ENCODE peak calls at places on chromosomes 3 and 15, in four cellular contexts. R is WTC11, N is HEK293T, L is K562. W is an unnamed sample.

GRCh38 chr3:13210221-13210975 is 137.2 kb upstream of the IQSEC1 start:
- DNase-seq in R (no peak), N (no peak), L (no peak), W (no peak)

GRCh38 chr3:126316515-126316939 is 40.7 kb downstream of the KLF15 start:
- DNase-seq in R (no peak), N (no peak), L (no peak), W (no peak)

GRCh38 chr3:12489832-12490231 is 5.6 kb downstream of the TSEN2 start:
- DNase-seq in R (no peak), N (no peak), L (no peak), W (no peak)

GRCh38 chr3:45555154-45555591 is 39.4 kb upstream of the LIMD1 start:
- DNase-seq in R (no peak), N (no peak), L (no peak), W (no peak)

GRCh38 chr3:82163907-82164520 is 402.6 kb upstream of the GBE1 start:
- DNase-seq in R (no peak), N (no peak), L (peak), W (no peak)

GRCh38 chr15:96049323-96049722 is 281.2 kb upstream of the NR2F2 start:
- DNase-seq in R (no peak), N (no peak), L (no peak), W (no peak)

GRCh38 chr3:67094769-67095168 is 96.7 kb downstream of the KBTBD8 start:
- DNase-seq in R (no peak), N (no peak), L (no peak), W (no peak)

GRCh38 chr3:120102232-120102631 is 8.0 kb upstream of the GSK3B start:
- DNase-seq in R (no peak), N (no peak), L (no peak), W (no peak)

GRCh38 chr3:157913052-157913451 is 193.2 kb downstream of the SHOX2 start:
- DNase-seq in R (no peak), N (no peak), L (no peak), W (no peak)

GRCh38 chr3:47017504-47018268 is 38.2 kb downstream of the NBEAL2 start:
- DNase-seq in R (no peak), N (no peak), L (no peak), W (peak)

GRCh38 chr3:73637042-73637441 is 12.3 kb upstream of the PDZRN3 start:
- DNase-seq in R (no peak), N (no peak), L (no peak), W (no peak)

GRCh38 chr15:40266828-40267304 is 16.0 kb downstream of the ANKRD63 start:
- DNase-seq in R (no peak), N (no peak), L (peak), W (peak)

GRCh38 chr15:40891810-40892448 is 2.3 kb upstream of the VPS18 start:
- DNase-seq in R (peak), N (no peak), L (no peak), W (peak)

GRCh38 chr3:101643861-101644613 is 32.9 kb downstream of the ZBTB11 start:
- DNase-seq in R (no peak), N (no peak), L (no peak), W (no peak)

GRCh38 chr15:97009036-97009555 is 678.6 kb downstream of the NR2F2 start:
- DNase-seq in R (no peak), N (no peak), L (no peak), W (no peak)

GRCh38 chr3:136464502-136464901 is 214.4 kb downstream of the PCCB start:
- DNase-seq in R (no peak), N (no peak), L (no peak), W (no peak)

GRCh38 chr3:23751485-23751811 is 54.3 kb upstream of the UBE2E1 start:
- DNase-seq in R (peak), N (no peak), L (no peak), W (no peak)

GRCh38 chr3:129182390-129183180 is 1.1 kb downstream of the CNBP start:
- DNase-seq in R (no peak), N (no peak), L (no peak), W (no peak)
- TF ChIP-seq ELF4 in R (no peak), N (no peak), L (no peak), W (no peak)

DNA sequence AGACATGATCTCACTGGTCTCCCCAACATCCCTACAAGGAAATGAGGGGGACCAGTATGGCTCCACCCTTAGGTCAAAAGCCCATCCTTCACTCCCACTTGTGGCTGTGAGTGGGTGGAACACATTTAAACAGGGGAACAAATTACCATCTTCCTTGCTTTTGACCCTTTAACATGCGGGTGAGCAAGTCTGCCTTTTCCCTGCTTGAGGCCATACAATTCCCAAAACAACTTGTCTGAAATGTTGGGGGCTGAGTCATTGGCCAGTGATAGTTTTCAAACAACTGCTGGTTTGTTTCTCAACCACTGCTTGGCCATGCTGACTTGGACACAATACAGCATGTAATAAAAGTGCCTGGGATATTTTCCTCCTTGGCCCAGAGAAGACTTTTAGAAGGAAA is 39.6 kb downstream of the COL8A1 start:
- DNase-seq in R (no peak), N (no peak), L (no peak), W (no peak)
- TF ChIP-seq ELF4 in R (no peak), N (no peak), L (no peak), W (no peak)

DNA sequence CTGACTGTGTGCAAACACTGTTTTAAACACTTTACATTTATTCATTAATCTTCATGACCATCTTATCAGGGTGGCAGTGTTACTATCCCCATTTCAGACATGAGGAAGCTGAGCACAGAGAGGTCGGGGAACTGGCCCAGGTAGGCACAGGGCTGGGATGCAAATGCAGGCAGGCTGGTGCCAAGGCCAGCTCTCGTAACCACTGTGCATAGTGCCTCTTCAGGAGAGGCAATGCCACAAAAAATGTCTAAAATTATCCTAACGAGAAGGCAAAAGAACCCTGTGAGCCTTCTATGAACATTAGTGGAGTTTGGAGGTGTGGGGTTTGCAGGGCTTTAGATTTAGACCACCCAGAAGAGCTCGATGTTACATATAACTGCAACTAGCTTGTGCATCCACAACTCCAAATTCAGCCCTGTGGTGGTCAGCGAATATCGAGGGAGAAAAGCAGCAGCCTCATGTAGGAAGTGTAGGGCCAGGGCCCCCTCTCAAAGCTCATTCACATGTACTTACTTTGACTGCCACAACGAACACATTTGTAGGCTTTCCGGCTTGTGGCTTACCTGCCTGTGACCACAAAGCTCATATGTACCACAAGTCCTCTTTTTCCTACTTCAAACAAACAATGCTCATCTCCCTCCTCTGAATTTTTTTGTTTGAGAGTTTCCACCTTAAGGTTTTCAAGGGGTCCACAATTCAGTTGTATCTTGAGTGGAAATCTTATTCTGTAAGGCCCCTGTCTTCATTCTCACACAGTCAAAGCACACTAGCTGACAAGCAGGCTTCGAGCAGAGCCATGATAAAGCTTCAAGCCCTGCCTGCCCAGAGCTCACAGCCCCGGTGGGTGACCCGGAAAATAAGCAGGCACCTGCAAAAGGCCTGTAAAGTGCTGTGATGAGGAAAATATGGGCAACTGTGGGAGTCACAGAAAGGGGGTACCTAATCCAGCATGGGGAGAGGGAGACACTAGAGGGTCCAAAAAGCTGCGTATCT is 722.9 kb upstream of the CFAP20DC start:
- DNase-seq in R (no peak), N (no peak), L (no peak), W (no peak)
- TF ChIP-seq ELF4 in R (no peak), N (no peak), L (no peak), W (no peak)

GRCh38 chr15:71276355-71276665 is 161.0 kb downstream of the THSD4 start:
- DNase-seq in R (no peak), N (no peak), L (no peak), W (no peak)

GRCh38 chr15:71278989-71279756 is 163.9 kb downstream of the THSD4 start:
- DNase-seq in R (no peak), N (peak), L (no peak), W (peak)

GRCh38 chr15:71279757-71280141 is 164.5 kb downstream of the THSD4 start:
- DNase-seq in R (no peak), N (no peak), L (no peak), W (no peak)

GRCh38 chr15:71282086-71282485 is 166.8 kb downstream of the THSD4 start:
- DNase-seq in R (no peak), N (no peak), L (no peak), W (no peak)
- TF ChIP-seq ELF4 in R (no peak), N (no peak), L (no peak), W (no peak)

DNA sequence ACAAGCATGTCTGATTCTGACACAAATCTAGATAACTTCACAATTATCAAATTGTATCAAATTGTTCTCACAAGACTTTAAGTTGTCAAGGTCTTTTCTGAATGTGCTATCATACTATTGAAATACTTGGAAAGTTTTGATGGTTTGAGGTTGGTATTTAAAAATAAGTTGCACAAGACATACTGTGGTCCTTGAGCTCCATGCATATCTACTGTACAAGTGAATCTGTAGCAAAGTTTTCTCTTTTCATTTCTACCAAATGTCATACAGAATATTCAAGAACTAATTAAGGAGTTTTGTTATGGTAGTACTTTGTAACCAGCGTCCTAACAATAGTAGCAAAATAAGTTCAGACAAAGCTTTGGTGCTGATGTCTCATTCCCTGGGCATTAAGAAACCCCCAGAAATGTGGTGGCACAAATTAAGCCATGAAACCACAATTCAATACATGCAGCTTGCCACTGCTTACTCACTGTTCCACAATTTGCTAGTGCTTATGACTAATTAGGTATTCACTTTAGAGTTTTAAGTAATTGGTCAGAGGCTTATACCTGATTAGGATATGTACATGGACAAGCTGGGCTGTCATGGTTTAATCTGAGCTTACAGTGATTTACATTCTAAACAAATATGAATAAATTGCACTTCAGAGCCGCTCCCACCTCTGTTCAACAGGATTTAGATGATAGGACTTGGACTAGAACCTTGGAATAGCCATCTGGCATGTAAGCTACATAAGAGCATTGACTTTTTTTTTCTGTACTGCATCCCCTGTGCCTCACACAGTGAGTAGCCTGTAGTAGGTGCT is 8.8 kb downstream of the TBC1D23 start:
- DNase-seq in R (no peak), N (no peak), L (no peak), W (no peak)
- TF ChIP-seq ELF4 in R (no peak), N (no peak), L (no peak), W (no peak)

DNA sequence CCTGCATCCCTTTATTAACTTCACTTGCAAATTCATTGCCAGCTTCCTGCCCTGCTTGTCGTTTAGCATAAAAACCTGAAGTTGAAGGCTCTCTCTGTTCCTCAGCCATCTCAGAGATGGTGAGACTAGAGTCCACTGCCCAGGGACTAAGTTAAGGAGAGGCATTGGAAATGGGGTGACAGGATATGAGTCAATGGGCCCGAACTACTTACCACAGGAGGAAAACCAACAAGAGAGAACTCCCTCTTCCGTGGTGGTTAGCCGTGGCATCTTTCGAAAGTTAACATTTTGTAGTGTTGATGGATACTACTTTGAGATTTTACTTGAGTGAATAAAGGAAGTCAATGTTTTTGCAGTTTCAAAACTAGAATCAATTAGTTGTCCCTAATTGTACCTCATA is 65.3 kb downstream of the LRTM1 start:
- DNase-seq in R (no peak), N (no peak), L (no peak), W (no peak)
- TF ChIP-seq ELF4 in R (no peak), N (no peak), L (no peak), W (no peak)

W was measured in HepG2.